ENCODE peak calls at places on chromosomes 2 and 18, in four cellular contexts. One of them, this sample, is unnamed.

GRCh38 chr2:126658910-126659613 is 3.1 kb downstream of the GYPC start:
- DNase-seq in HepG2: no peak
- DNase-seq in K562: no peak
- DNase-seq in GM12878: peak; percentile 56
- DNase-seq in this sample: no peak

GRCh38 chr2:142796161-142796560 is 81.3 kb upstream of the KYNU start:
- DNase-seq in HepG2: peak; percentile 31
- DNase-seq in K562: no peak
- DNase-seq in GM12878: no peak
- DNase-seq in this sample: no peak

GRCh38 chr2:222398446-222398885 is 25.9 kb upstream of the SGPP2 start:
- DNase-seq in HepG2: no peak
- DNase-seq in K562: no peak
- DNase-seq in GM12878: no peak
- DNase-seq in this sample: no peak

GRCh38 chr18:9943311-9943710 is 29.5 kb downstream of the VAPA start:
- DNase-seq in HepG2: no peak
- DNase-seq in K562: no peak
- DNase-seq in GM12878: no peak
- DNase-seq in this sample: no peak

GRCh38 chr18:9612989-9613388 is 1.4 kb downstream of the PPP4R1 start:
- DNase-seq in HepG2: no peak
- DNase-seq in K562: no peak
- DNase-seq in GM12878: no peak
- DNase-seq in this sample: no peak

GRCh38 chr2:20470211-20470610 is 23.3 kb downstream of the RHOB start:
- DNase-seq in HepG2: no peak
- DNase-seq in K562: no peak
- DNase-seq in GM12878: no peak
- DNase-seq in this sample: no peak

GRCh38 chr2:232523682-232524597 is 2.0 kb upstream of the CHRND start:
- DNase-seq in HepG2: peak; percentile 65
- DNase-seq in K562: peak; percentile 60
- DNase-seq in GM12878: no peak
- DNase-seq in this sample: peak; percentile 84

GRCh38 chr2:24881158-24881557 is 38.9 kb downstream of the ADCY3 start:
- DNase-seq in HepG2: no peak
- DNase-seq in K562: no peak
- DNase-seq in GM12878: no peak
- DNase-seq in this sample: no peak

GRCh38 chr2:71347517-71347916 is 15.9 kb downstream of the ZNF638 start:
- DNase-seq in HepG2: no peak
- DNase-seq in K562: peak; percentile 26
- DNase-seq in GM12878: no peak
- DNase-seq in this sample: no peak

GRCh38 chr18:8188196-8188595 is 421.0 kb upstream of the RAB12 start:
- DNase-seq in HepG2: no peak
- DNase-seq in K562: no peak
- DNase-seq in GM12878: no peak
- DNase-seq in this sample: no peak

GRCh38 chr2:219448099-219448775 is 13.6 kb downstream of the SPEG start:
- DNase-seq in HepG2: no peak
- DNase-seq in K562: no peak
- DNase-seq in GM12878: no peak
- DNase-seq in this sample: peak; percentile 69

GRCh38 chr18:3217930-3218647 is 1.7 kb downstream of the MYOM1 start:
- DNase-seq in HepG2: peak; percentile 96
- DNase-seq in K562: peak; percentile 36
- DNase-seq in GM12878: no peak
- DNase-seq in this sample: no peak

GRCh38 chr18:58909521-58909920 is 44.8 kb downstream of the ZNF532 start:
- DNase-seq in HepG2: no peak
- DNase-seq in K562: no peak
- DNase-seq in GM12878: no peak
- DNase-seq in this sample: no peak

GRCh38 chr2:28387082-28387960 is 5.3 kb upstream of the FOSL2 start:
- DNase-seq in HepG2: no peak
- DNase-seq in K562: no peak
- DNase-seq in GM12878: no peak
- DNase-seq in this sample: no peak

GRCh38 chr2:174012347-174013309 is 47.5 kb upstream of the SP3 start:
- DNase-seq in HepG2: no peak
- DNase-seq in K562: no peak
- DNase-seq in GM12878: no peak
- DNase-seq in this sample: peak; percentile 80

GRCh38 chr2:23489471-23490400 is 104.8 kb downstream of the KLHL29 start:
- DNase-seq in HepG2: no peak
- DNase-seq in K562: no peak
- DNase-seq in GM12878: no peak
- DNase-seq in this sample: no peak

GRCh38 chr2:64609229-64609994 is 44.3 kb downstream of the SERTAD2 start:
- DNase-seq in HepG2: no peak
- DNase-seq in K562: peak; percentile 92
- DNase-seq in GM12878: no peak
- DNase-seq in this sample: peak; percentile 70

GRCh38 chr2:74316616-74317295 is 26.5 kb downstream of the SLC4A5 start:
- DNase-seq in HepG2: peak; percentile 17
- DNase-seq in K562: no peak
- DNase-seq in GM12878: no peak
- DNase-seq in this sample: no peak

GRCh38 chr2:219289195-219289536 is 10.0 kb downstream of the DNAJB2 start:
- DNase-seq in HepG2: no peak
- DNase-seq in K562: no peak
- DNase-seq in GM12878: no peak
- DNase-seq in this sample: no peak

GRCh38 chr2:105888625-105889024 is 143.9 kb downstream of the NCK2 start:
- DNase-seq in HepG2: peak; percentile 58
- DNase-seq in K562: no peak
- DNase-seq in GM12878: no peak
- DNase-seq in this sample: no peak

GRCh38 chr2:226656367-226656766 is 143.3 kb downstream of the IRS1 start:
- DNase-seq in HepG2: peak; percentile 43
- DNase-seq in K562: no peak
- DNase-seq in GM12878: no peak
- DNase-seq in this sample: no peak

GRCh38 chr18:22831441-22831904 is 101.7 kb upstream of the RBBP8 start:
- DNase-seq in HepG2: peak; percentile 36
- DNase-seq in K562: no peak
- DNase-seq in GM12878: no peak
- DNase-seq in this sample: no peak

GRCh38 chr2:238706673-238707072 is 141.2 kb upstream of the TWIST2 start:
- DNase-seq in HepG2: no peak
- DNase-seq in K562: no peak
- DNase-seq in GM12878: no peak
- DNase-seq in this sample: no peak

GRCh38 chr2:190181066-190181681 is 118.6 kb upstream of the MSTN start:
- DNase-seq in HepG2: no peak
- DNase-seq in K562: no peak
- DNase-seq in GM12878: no peak
- DNase-seq in this sample: no peak

GRCh38 chr2:109117780-109118179 is 11.2 kb upstream of the SH3RF3 start:
- DNase-seq in HepG2: no peak
- DNase-seq in K562: no peak
- DNase-seq in GM12878: no peak
- DNase-seq in this sample: no peak

GRCh38 chr18:66167829-66168463 is 417.1 kb downstream of the CDH7 start:
- DNase-seq in HepG2: no peak
- DNase-seq in K562: no peak
- DNase-seq in GM12878: no peak
- DNase-seq in this sample: no peak

GRCh38 chr2:20343128-20343527 is 7.5 kb downstream of the PUM2 start:
- DNase-seq in HepG2: no peak
- DNase-seq in K562: no peak
- DNase-seq in GM12878: no peak
- DNase-seq in this sample: no peak

GRCh38 chr18:57107141-57107832 is 39.6 kb upstream of the BOD1L2 start:
- DNase-seq in HepG2: peak; percentile 11
- DNase-seq in K562: peak; percentile 32
- DNase-seq in GM12878: no peak
- DNase-seq in this sample: no peak

DNA sequence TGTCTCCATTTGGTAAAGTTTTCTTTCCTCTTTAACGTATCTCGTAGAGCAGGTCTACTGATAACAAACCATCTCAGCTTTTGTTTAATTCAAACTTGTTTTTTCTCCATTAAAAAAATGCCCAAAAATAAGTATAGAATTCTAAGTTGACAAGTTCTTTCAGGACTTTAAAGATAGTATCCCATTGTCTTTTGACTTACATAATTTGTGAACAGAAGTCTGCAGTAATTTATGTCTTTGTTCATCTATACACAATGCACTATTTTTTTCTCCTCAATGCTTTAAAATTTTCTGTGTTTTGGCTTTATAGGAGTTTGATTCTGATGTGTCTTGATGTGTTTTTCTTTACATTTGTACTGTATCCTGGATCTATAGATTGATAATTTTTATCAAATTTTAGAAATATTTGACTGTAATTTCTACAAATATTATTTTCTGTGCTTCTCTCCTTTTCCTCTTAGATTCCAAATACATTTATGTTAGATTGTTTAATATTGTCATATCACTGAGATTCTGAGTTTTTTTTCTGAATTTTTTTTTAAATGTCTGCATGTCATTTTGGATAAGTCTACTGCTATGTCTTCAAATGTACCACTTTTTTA is 143.3 kb downstream of the FTCDNL1 start:
- DNase-seq in HepG2: no peak
- DNase-seq in K562: no peak
- DNase-seq in GM12878: no peak
- DNase-seq in this sample: no peak
- TF ChIP-seq CREM in HepG2: no peak
- TF ChIP-seq CREM in K562: no peak
- TF ChIP-seq CREM in GM12878: no peak
- TF ChIP-seq CREM in this sample: no peak

DNA sequence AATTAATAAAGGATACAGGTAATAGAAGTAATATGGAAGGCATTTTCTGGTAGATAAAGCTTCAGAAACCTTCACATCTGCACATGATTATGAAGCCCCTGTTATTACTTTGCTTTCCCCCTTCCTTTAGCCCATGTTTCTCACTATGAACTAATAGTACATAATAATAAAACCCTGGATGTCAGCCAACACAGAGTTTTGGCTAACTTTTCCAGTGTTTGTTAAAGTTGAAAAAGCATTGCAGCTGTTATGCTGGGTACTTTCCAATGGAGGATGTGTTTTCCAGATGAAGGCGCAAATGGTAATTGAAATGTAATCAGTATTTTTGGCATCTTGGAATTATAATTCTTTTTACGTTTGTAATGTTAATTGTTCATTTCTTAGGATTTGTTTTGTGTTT is 43.5 kb downstream of the SPTBN1 start:
- DNase-seq in HepG2: no peak
- DNase-seq in K562: no peak
- DNase-seq in GM12878: no peak
- DNase-seq in this sample: no peak
- TF ChIP-seq CREM in HepG2: no peak
- TF ChIP-seq CREM in K562: no peak
- TF ChIP-seq CREM in GM12878: no peak
- TF ChIP-seq CREM in this sample: no peak

GRCh38 chr18:13712400-13713131 is 13.8 kb downstream of the FAM210A start:
- DNase-seq in HepG2: no peak
- DNase-seq in K562: no peak
- DNase-seq in GM12878: no peak
- DNase-seq in this sample: no peak
- TF ChIP-seq CREM in HepG2: no peak
- TF ChIP-seq CREM in K562: no peak
- TF ChIP-seq CREM in GM12878: no peak
- TF ChIP-seq CREM in this sample: no peak

GRCh38 chr18:62018034-62018760 is 125.4 kb upstream of the RNF152 start:
- DNase-seq in HepG2: no peak
- DNase-seq in K562: no peak
- DNase-seq in GM12878: no peak
- DNase-seq in this sample: no peak

GRCh38 chr18:62018761-62019041 is 125.9 kb upstream of the RNF152 start:
- DNase-seq in HepG2: no peak
- DNase-seq in K562: no peak
- DNase-seq in GM12878: no peak
- DNase-seq in this sample: no peak

DNA sequence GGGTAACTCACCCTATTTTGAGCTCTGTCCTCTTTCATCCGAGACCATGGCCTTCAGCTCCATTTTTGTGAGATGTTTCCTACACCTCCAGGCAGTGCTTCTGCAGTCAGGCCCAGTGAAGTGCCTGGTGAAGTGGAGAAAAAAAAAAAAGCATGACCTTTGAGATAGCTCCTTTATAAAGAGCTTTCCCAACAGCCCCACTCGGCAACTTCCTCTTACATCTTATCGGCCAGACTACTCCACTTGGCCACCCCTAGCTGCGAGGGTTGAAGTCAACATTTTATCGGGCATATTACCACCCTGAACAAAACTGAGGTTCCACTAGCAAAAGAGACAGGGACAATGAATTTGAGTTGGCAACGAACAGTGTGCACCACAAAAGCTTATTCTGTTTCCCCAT is 124.8 kb upstream of the RNF152 start:
- DNase-seq in HepG2: no peak
- DNase-seq in K562: no peak
- DNase-seq in GM12878: no peak
- DNase-seq in this sample: no peak
- TF ChIP-seq CREM in HepG2: no peak
- TF ChIP-seq CREM in K562: no peak
- TF ChIP-seq CREM in GM12878: no peak
- TF ChIP-seq CREM in this sample: no peak